ENCODE peak calls at places on chromosomes 6 and 20, in six cellular contexts. N is CD4-positive, alpha-beta T cell; D is left cardiac atrium; M is H1; T is activated naive CD4-positive, alpha-beta T cell; I is LHCN-M2. P is an unnamed sample.

GRCh38 chr6:12198851-12199250 is 91.3 kb upstream of the EDN1 start:
- DNase-seq in N (no peak), D (no peak), M (no peak), T (no peak), I (no peak), P (no peak)

GRCh38 chr20:63099426-63100267 is 92.9 kb upstream of the BHLHE23 start:
- DNase-seq in N (no peak), D (peak; percentile 4), M (peak; percentile 47), T (no peak), I (no peak), P (no peak)

GRCh38 chr6:106199998-106200397 is 113.9 kb downstream of the PRDM1 start:
- DNase-seq in N (no peak), D (no peak), M (no peak), T (no peak), I (peak; percentile 86), P (no peak)

GRCh38 chr6:22302828-22303227 is 6.0 kb upstream of the PRL start:
- DNase-seq in N (no peak), D (no peak), M (no peak), T (no peak), I (peak; percentile 19), P (no peak)

GRCh38 chr6:20655317-20655716 is 121.1 kb downstream of the CDKAL1 start:
- DNase-seq in N (no peak), D (no peak), M (no peak), T (no peak), I (no peak), P (peak; percentile 9)

GRCh38 chr20:50438986-50439407 is 71.2 kb upstream of the PTPN1 start:
- DNase-seq in N (no peak), D (no peak), M (no peak), T (no peak), I (peak; percentile 83), P (peak; percentile 80)

GRCh38 chr20:2470051-2470431 is 548 bp downstream of the SNRPB start:
- DNase-seq in N (peak; percentile 53), D (peak; percentile 43), M (no peak), T (no peak), I (peak; percentile 54), P (peak; percentile 51)

GRCh38 chr20:34922654-34923381 is 32.8 kb downstream of the GSS start:
- DNase-seq in N (no peak), D (no peak), M (no peak), T (no peak), I (peak; percentile 81), P (peak; percentile 40)

GRCh38 chr20:12977634-12978394 is 31.0 kb upstream of the SPTLC3 start:
- DNase-seq in N (no peak), D (no peak), M (no peak), T (no peak), I (no peak), P (no peak)

GRCh38 chr6:132719736-132720448 is 6.0 kb upstream of the VNN1 start:
- DNase-seq in N (no peak), D (no peak), M (no peak), T (no peak), I (no peak), P (peak; percentile 45)

GRCh38 chr6:34791164-34791841 is 580 bp upstream of the BLTP3A start:
- DNase-seq in N (no peak), D (peak; percentile 41), M (peak; percentile 73), T (no peak), I (no peak), P (peak; percentile 39)

GRCh38 chr20:53914861-53915458 is 155.4 kb downstream of the BCAS1 start:
- DNase-seq in N (no peak), D (no peak), M (no peak), T (no peak), I (peak; percentile 63), P (peak; percentile 32)

GRCh38 chr6:168774381-168774780 is 333.4 kb downstream of the SMOC2 start:
- DNase-seq in N (no peak), D (no peak), M (no peak), T (no peak), I (no peak), P (no peak)

GRCh38 chr6:4157506-4157905 is 22.1 kb upstream of the ECI2 start:
- DNase-seq in N (no peak), D (no peak), M (no peak), T (no peak), I (no peak), P (no peak)

GRCh38 chr20:58389324-58389967 is 417 bp downstream of the VAPB start:
- DNase-seq in N (peak; percentile 40), D (no peak), M (no peak), T (peak; percentile 19), I (peak; percentile 38), P (peak; percentile 40)

GRCh38 chr6:33786736-33787135 is 2.2 kb downstream of the LEMD2 start:
- DNase-seq in N (no peak), D (no peak), M (no peak), T (no peak), I (no peak), P (no peak)

GRCh38 chr6:108168980-108169800 is 3.4 kb downstream of the NR2E1 start:
- DNase-seq in N (no peak), D (no peak), M (peak; percentile 69), T (no peak), I (no peak), P (no peak)

GRCh38 chr6:157943249-157943963 is 38.3 kb upstream of the SYNJ2 start:
- DNase-seq in N (no peak), D (no peak), M (no peak), T (no peak), I (no peak), P (no peak)